ENCODE peak calls at places on chromosomes 3 and 15, in eight cellular contexts. One of them, this sample, is unnamed.
A peak's percentile ranks its signal among the peaks of the same experiment; 100 is the strongest.

GRCh38 chr3:106063909-106064308 is 195.1 kb upstream of the CBLB start:
- DNase-seq in lower lobe of right lung: no peak
- DNase-seq in NB4: no peak
- DNase-seq in AG10803: no peak
- DNase-seq in CD4-positive, alpha-beta T cell: no peak
- DNase-seq in ovary: no peak
- DNase-seq in OCI-LY7: no peak
- DNase-seq in prostate gland: no peak
- DNase-seq in this sample: no peak

GRCh38 chr3:113531826-113532697 is at the start of gene SIDT1:
- DNase-seq in lower lobe of right lung: peak; percentile 54
- DNase-seq in NB4: peak; percentile 42
- DNase-seq in AG10803: no peak
- DNase-seq in CD4-positive, alpha-beta T cell: peak; percentile 58
- DNase-seq in ovary: peak; percentile 20
- DNase-seq in OCI-LY7: peak; percentile 76
- DNase-seq in prostate gland: peak; percentile 69
- DNase-seq in this sample: peak; percentile 35

GRCh38 chr15:38300395-38300794 is 47.8 kb downstream of the SPRED1 start:
- DNase-seq in lower lobe of right lung: no peak
- DNase-seq in NB4: peak; percentile 8
- DNase-seq in AG10803: peak; percentile 28
- DNase-seq in CD4-positive, alpha-beta T cell: no peak
- DNase-seq in ovary: no peak
- DNase-seq in OCI-LY7: no peak
- DNase-seq in prostate gland: no peak
- DNase-seq in this sample: peak; percentile 46

GRCh38 chr3:9833078-9833477 is 10.7 kb downstream of the RPUSD3 start:
- DNase-seq in lower lobe of right lung: no peak
- DNase-seq in NB4: no peak
- DNase-seq in AG10803: no peak
- DNase-seq in CD4-positive, alpha-beta T cell: no peak
- DNase-seq in ovary: no peak
- DNase-seq in OCI-LY7: no peak
- DNase-seq in prostate gland: no peak
- DNase-seq in this sample: no peak

GRCh38 chr15:85379403-85380131 is 836 bp upstream of the AKAP13 start:
- DNase-seq in lower lobe of right lung: no peak
- DNase-seq in NB4: peak; percentile 47
- DNase-seq in AG10803: peak; percentile 24
- DNase-seq in CD4-positive, alpha-beta T cell: peak; percentile 23
- DNase-seq in ovary: peak; percentile 22
- DNase-seq in OCI-LY7: peak; percentile 49
- DNase-seq in prostate gland: peak; percentile 10
- DNase-seq in this sample: peak; percentile 33

GRCh38 chr3:39639344-39640236 is 169.8 kb upstream of the MYRIP start:
- DNase-seq in lower lobe of right lung: no peak
- DNase-seq in NB4: peak; percentile 94
- DNase-seq in AG10803: peak; percentile 90
- DNase-seq in CD4-positive, alpha-beta T cell: no peak
- DNase-seq in ovary: no peak
- DNase-seq in OCI-LY7: no peak
- DNase-seq in prostate gland: no peak
- DNase-seq in this sample: peak; percentile 92

GRCh38 chr3:114545196-114545595 is 251.4 kb downstream of the TIGIT start:
- DNase-seq in lower lobe of right lung: no peak
- DNase-seq in NB4: no peak
- DNase-seq in AG10803: no peak
- DNase-seq in CD4-positive, alpha-beta T cell: no peak
- DNase-seq in ovary: no peak
- DNase-seq in OCI-LY7: no peak
- DNase-seq in prostate gland: no peak
- DNase-seq in this sample: no peak

GRCh38 chr3:100482181-100482580 is 10.2 kb upstream of the TMEM45A start:
- DNase-seq in lower lobe of right lung: no peak
- DNase-seq in NB4: no peak
- DNase-seq in AG10803: no peak
- DNase-seq in CD4-positive, alpha-beta T cell: no peak
- DNase-seq in ovary: no peak
- DNase-seq in OCI-LY7: no peak
- DNase-seq in prostate gland: no peak
- DNase-seq in this sample: no peak

GRCh38 chr3:36893137-36893557 is 51.7 kb downstream of the TRANK1 start:
- DNase-seq in lower lobe of right lung: no peak
- DNase-seq in NB4: peak; percentile 80
- DNase-seq in AG10803: peak; percentile 80
- DNase-seq in CD4-positive, alpha-beta T cell: peak; percentile 29
- DNase-seq in ovary: no peak
- DNase-seq in OCI-LY7: peak; percentile 79
- DNase-seq in prostate gland: no peak
- DNase-seq in this sample: peak; percentile 14

GRCh38 chr3:47433796-47434195 is 41.9 kb downstream of the SCAP start:
- DNase-seq in lower lobe of right lung: no peak
- DNase-seq in NB4: no peak
- DNase-seq in AG10803: no peak
- DNase-seq in CD4-positive, alpha-beta T cell: no peak
- DNase-seq in ovary: no peak
- DNase-seq in OCI-LY7: no peak
- DNase-seq in prostate gland: no peak
- DNase-seq in this sample: no peak

GRCh38 chr15:40793216-40793989 is 13.5 kb upstream of the ZFYVE19 start:
- DNase-seq in lower lobe of right lung: no peak
- DNase-seq in NB4: no peak
- DNase-seq in AG10803: peak; percentile 84
- DNase-seq in CD4-positive, alpha-beta T cell: no peak
- DNase-seq in ovary: peak; percentile 62
- DNase-seq in OCI-LY7: no peak
- DNase-seq in prostate gland: no peak
- DNase-seq in this sample: peak; percentile 99

GRCh38 chr3:29385056-29385455 is 104.2 kb downstream of the RBMS3 start:
- DNase-seq in lower lobe of right lung: no peak
- DNase-seq in NB4: no peak
- DNase-seq in AG10803: peak; percentile 71
- DNase-seq in CD4-positive, alpha-beta T cell: no peak
- DNase-seq in ovary: no peak
- DNase-seq in OCI-LY7: no peak
- DNase-seq in prostate gland: no peak
- DNase-seq in this sample: no peak

GRCh38 chr3:65196663-65197062 is 508.9 kb upstream of the ADAMTS9 start:
- DNase-seq in lower lobe of right lung: no peak
- DNase-seq in NB4: no peak
- DNase-seq in AG10803: peak; percentile 16
- DNase-seq in CD4-positive, alpha-beta T cell: no peak
- DNase-seq in ovary: no peak
- DNase-seq in OCI-LY7: no peak
- DNase-seq in prostate gland: no peak
- DNase-seq in this sample: no peak

GRCh38 chr3:105791134-105791533 is 77.7 kb downstream of the CBLB start:
- DNase-seq in lower lobe of right lung: no peak
- DNase-seq in NB4: no peak
- DNase-seq in AG10803: peak; percentile 82
- DNase-seq in CD4-positive, alpha-beta T cell: no peak
- DNase-seq in ovary: no peak
- DNase-seq in OCI-LY7: no peak
- DNase-seq in prostate gland: no peak
- DNase-seq in this sample: peak; percentile 53

GRCh38 chr3:141659821-141660597 is 78.1 kb upstream of the RNF7 start:
- DNase-seq in lower lobe of right lung: peak; percentile 79
- DNase-seq in NB4: peak; percentile 52
- DNase-seq in AG10803: peak; percentile 44
- DNase-seq in CD4-positive, alpha-beta T cell: no peak
- DNase-seq in ovary: peak; percentile 49
- DNase-seq in OCI-LY7: no peak
- DNase-seq in prostate gland: peak; percentile 46
- DNase-seq in this sample: peak; percentile 53

GRCh38 chr3:185813691-185814215 is 11.1 kb downstream of the IGF2BP2 start:
- DNase-seq in lower lobe of right lung: no peak
- DNase-seq in NB4: no peak
- DNase-seq in AG10803: peak; percentile 83
- DNase-seq in CD4-positive, alpha-beta T cell: no peak
- DNase-seq in ovary: no peak
- DNase-seq in OCI-LY7: no peak
- DNase-seq in prostate gland: no peak
- DNase-seq in this sample: peak; percentile 73

GRCh38 chr15:96088592-96088991 is 241.9 kb upstream of the NR2F2 start:
- DNase-seq in lower lobe of right lung: no peak
- DNase-seq in NB4: no peak
- DNase-seq in AG10803: no peak
- DNase-seq in CD4-positive, alpha-beta T cell: no peak
- DNase-seq in ovary: no peak
- DNase-seq in OCI-LY7: no peak
- DNase-seq in prostate gland: no peak
- DNase-seq in this sample: no peak

GRCh38 chr15:50137893-50138292 is 18.9 kb upstream of the ATP8B4 start:
- DNase-seq in lower lobe of right lung: no peak
- DNase-seq in NB4: no peak
- DNase-seq in AG10803: peak; percentile 25
- DNase-seq in CD4-positive, alpha-beta T cell: no peak
- DNase-seq in ovary: no peak
- DNase-seq in OCI-LY7: no peak
- DNase-seq in prostate gland: no peak
- DNase-seq in this sample: no peak

GRCh38 chr3:157336252-157337009 is 100.2 kb upstream of the PTX3 start:
- DNase-seq in lower lobe of right lung: no peak
- DNase-seq in NB4: no peak
- DNase-seq in AG10803: no peak
- DNase-seq in CD4-positive, alpha-beta T cell: no peak
- DNase-seq in ovary: no peak
- DNase-seq in OCI-LY7: no peak
- DNase-seq in prostate gland: no peak
- DNase-seq in this sample: no peak

GRCh38 chr3:175146258-175146657 is 287.1 kb downstream of the NAALADL2 start:
- DNase-seq in lower lobe of right lung: no peak
- DNase-seq in NB4: no peak
- DNase-seq in AG10803: peak; percentile 34
- DNase-seq in CD4-positive, alpha-beta T cell: no peak
- DNase-seq in ovary: no peak
- DNase-seq in OCI-LY7: no peak
- DNase-seq in prostate gland: no peak
- DNase-seq in this sample: peak; percentile 12

GRCh38 chr3:95134693-95135375 is 1072.0 kb downstream of the NSUN3 start:
- DNase-seq in lower lobe of right lung: no peak
- DNase-seq in NB4: no peak
- DNase-seq in AG10803: no peak
- DNase-seq in CD4-positive, alpha-beta T cell: no peak
- DNase-seq in ovary: no peak
- DNase-seq in OCI-LY7: no peak
- DNase-seq in prostate gland: no peak
- DNase-seq in this sample: no peak

GRCh38 chr3:16455001-16455400 is 58.5 kb downstream of the RFTN1 start:
- DNase-seq in lower lobe of right lung: no peak
- DNase-seq in NB4: no peak
- DNase-seq in AG10803: no peak
- DNase-seq in CD4-positive, alpha-beta T cell: no peak
- DNase-seq in ovary: peak; percentile 53
- DNase-seq in OCI-LY7: no peak
- DNase-seq in prostate gland: no peak
- DNase-seq in this sample: no peak

DNA sequence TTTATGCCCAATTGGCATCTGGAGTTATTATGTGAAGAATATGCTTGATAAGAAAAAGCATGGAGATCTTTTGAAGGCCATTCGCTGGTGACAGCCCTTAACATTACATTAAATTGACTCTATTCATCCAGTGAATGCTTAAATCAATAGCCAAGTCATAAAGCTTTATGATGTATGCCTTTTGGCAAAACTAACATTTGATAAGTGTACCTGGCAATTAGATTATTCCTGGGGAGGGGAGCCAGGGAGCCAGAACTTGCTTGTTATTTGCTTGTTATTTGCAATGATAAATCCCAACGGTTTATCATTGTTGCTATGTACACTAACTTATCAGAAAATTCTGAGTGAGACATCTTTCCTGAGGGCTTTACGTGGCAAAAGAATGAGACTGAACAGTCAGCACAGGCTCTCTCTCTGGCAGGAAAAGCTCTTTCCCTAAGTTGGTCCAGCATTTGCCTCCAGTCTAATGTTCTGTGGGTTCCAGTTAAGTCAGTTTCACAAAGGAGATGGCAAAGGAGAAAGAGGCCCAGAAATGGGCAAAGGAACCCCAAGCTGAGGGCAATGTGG is 35.8 kb upstream of the FBN1 start:
- DNase-seq in lower lobe of right lung: no peak
- DNase-seq in NB4: no peak
- DNase-seq in AG10803: peak; percentile 51
- DNase-seq in CD4-positive, alpha-beta T cell: no peak
- DNase-seq in ovary: no peak
- DNase-seq in OCI-LY7: no peak
- DNase-seq in prostate gland: no peak
- DNase-seq in this sample: no peak
- TF ChIP-seq CTCF in lower lobe of right lung: no peak
- TF ChIP-seq CTCF in NB4: no peak
- TF ChIP-seq CTCF in AG10803: no peak
- TF ChIP-seq CTCF in CD4-positive, alpha-beta T cell: no peak
- TF ChIP-seq CTCF in ovary: no peak
- TF ChIP-seq CTCF in OCI-LY7: no peak
- TF ChIP-seq CTCF in prostate gland: no peak
- TF ChIP-seq CTCF in this sample: no peak

DNA sequence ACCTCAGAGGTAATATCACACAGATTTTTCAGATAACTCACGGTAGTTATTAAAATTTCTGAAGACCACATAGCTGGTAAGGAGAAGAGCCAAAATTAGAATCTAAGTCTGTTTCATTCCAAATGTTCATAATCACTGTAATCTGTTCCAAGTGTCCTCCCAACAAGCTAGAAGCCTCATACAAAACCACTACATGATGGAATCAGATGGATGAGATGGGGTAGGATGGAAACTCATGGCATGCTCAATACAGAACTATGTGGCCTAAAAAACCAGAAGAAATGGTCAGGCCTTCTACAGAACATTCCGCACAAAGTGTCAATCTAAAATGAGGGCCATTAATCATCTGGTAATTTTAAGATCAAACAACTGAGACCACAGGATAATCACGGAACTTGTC is 91.8 kb downstream of the THBS1 start:
- DNase-seq in lower lobe of right lung: no peak
- DNase-seq in NB4: no peak
- DNase-seq in AG10803: peak; percentile 72
- DNase-seq in CD4-positive, alpha-beta T cell: no peak
- DNase-seq in ovary: no peak
- DNase-seq in OCI-LY7: no peak
- DNase-seq in prostate gland: no peak
- DNase-seq in this sample: no peak
- TF ChIP-seq CTCF in lower lobe of right lung: no peak
- TF ChIP-seq CTCF in NB4: no peak
- TF ChIP-seq CTCF in AG10803: no peak
- TF ChIP-seq CTCF in CD4-positive, alpha-beta T cell: no peak
- TF ChIP-seq CTCF in ovary: no peak
- TF ChIP-seq CTCF in OCI-LY7: no peak
- TF ChIP-seq CTCF in prostate gland: no peak
- TF ChIP-seq CTCF in this sample: no peak

GRCh38 chr3:62873672-62874397 is 1.4 kb downstream of the CADPS start:
- DNase-seq in lower lobe of right lung: peak; percentile 44
- DNase-seq in NB4: peak; percentile 3
- DNase-seq in AG10803: peak; percentile 13
- DNase-seq in CD4-positive, alpha-beta T cell: no peak
- DNase-seq in ovary: peak; percentile 15
- DNase-seq in OCI-LY7: peak; percentile 92
- DNase-seq in prostate gland: peak; percentile 24
- DNase-seq in this sample: no peak
- TF ChIP-seq CTCF in lower lobe of right lung: no peak
- TF ChIP-seq CTCF in NB4: no peak
- TF ChIP-seq CTCF in AG10803: peak; percentile 34
- TF ChIP-seq CTCF in CD4-positive, alpha-beta T cell: no peak
- TF ChIP-seq CTCF in ovary: no peak
- TF ChIP-seq CTCF in OCI-LY7: peak; percentile 69
- TF ChIP-seq CTCF in prostate gland: no peak
- TF ChIP-seq CTCF in this sample: peak; percentile 9

GRCh38 chr15:24039683-24040082 is 352.6 kb upstream of the NDN start:
- DNase-seq in lower lobe of right lung: no peak
- DNase-seq in NB4: peak; percentile 5
- DNase-seq in AG10803: no peak
- DNase-seq in CD4-positive, alpha-beta T cell: no peak
- DNase-seq in ovary: no peak
- DNase-seq in OCI-LY7: no peak
- DNase-seq in prostate gland: no peak
- DNase-seq in this sample: no peak
- TF ChIP-seq CTCF in lower lobe of right lung: no peak
- TF ChIP-seq CTCF in NB4: no peak
- TF ChIP-seq CTCF in AG10803: no peak
- TF ChIP-seq CTCF in CD4-positive, alpha-beta T cell: no peak
- TF ChIP-seq CTCF in ovary: no peak
- TF ChIP-seq CTCF in OCI-LY7: peak; percentile 17
- TF ChIP-seq CTCF in prostate gland: no peak
- TF ChIP-seq CTCF in this sample: no peak